ENCODE peak calls at places on chromosomes 11 and 22, in four cellular contexts. R is neuronal stem cell, K is H1, S is trophoblast cell. X is an unnamed sample.

GRCh38 chr11:70825893-70826540 is 426.4 kb downstream of the SHANK2 start:
- DNase-seq in S (no peak), K (no peak), R (peak; percentile 26), X (no peak)

GRCh38 chr22:44999231-44999630 is 10.6 kb downstream of the PHF21B start:
- DNase-seq in R (no peak), S (no peak), K (no peak), X (no peak)

GRCh38 chr11:68116126-68116525 is 5.1 kb downstream of the CHKA start:
- DNase-seq in K (no peak), S (no peak), R (no peak), X (no peak)

GRCh38 chr22:26550498-26551033 is 38.3 kb upstream of the TFIP11 start:
- DNase-seq in S (no peak), K (no peak), R (no peak), X (peak; percentile 87)

GRCh38 chr11:10818594-10818993 is 9.9 kb upstream of the EIF4G2 start:
- DNase-seq in R (no peak), K (no peak), S (no peak), X (peak; percentile 87)

GRCh38 chr11:62012451-62013265 is 45.2 kb upstream of the FTH1 start:
- DNase-seq in K (no peak), R (no peak), S (peak; percentile 53), X (peak; percentile 31)

GRCh38 chr22:44340271-44341239 is 27.8 kb upstream of the SHISAL1 start:
- DNase-seq in K (no peak), R (no peak), S (no peak), X (no peak)

GRCh38 chr11:118928870-118929495 is 3.3 kb upstream of the BCL9L start:
- DNase-seq in R (no peak), S (peak; percentile 52), K (peak; percentile 80), X (peak; percentile 88)

GRCh38 chr11:70694371-70694770 is 296.0 kb downstream of the CTTN start:
- DNase-seq in S (no peak), K (no peak), R (no peak), X (no peak)

GRCh38 chr11:113289341-113290187 is 24.8 kb upstream of the TTC12 start:
- DNase-seq in R (peak; percentile 65), S (peak; percentile 38), K (peak; percentile 86), X (peak; percentile 68)

GRCh38 chr22:27585141-27585540 is 216.4 kb downstream of the MN1 start:
- DNase-seq in K (no peak), S (no peak), R (no peak), X (no peak)

GRCh38 chr11:112485280-112485679 is 224.6 kb upstream of the PLET1 start:
- DNase-seq in R (no peak), S (no peak), K (no peak), X (no peak)

GRCh38 chr11:113059548-113059947 is 98.3 kb downstream of the NCAM1 start:
- DNase-seq in K (no peak), S (no peak), R (no peak), X (no peak)

GRCh38 chr11:19646921-19647320 is 65.7 kb upstream of the NAV2 start:
- DNase-seq in S (no peak), K (no peak), R (no peak), X (peak; percentile 93)

GRCh38 chr11:57779275-57779674 is 17.7 kb downstream of the CTNND1 start:
- DNase-seq in R (no peak), S (peak; percentile 85), K (no peak), X (peak; percentile 63)

GRCh38 chr11:57776101-57776511 is 14.5 kb downstream of the CTNND1 start:
- DNase-seq in K (no peak), R (no peak), S (peak; percentile 23), X (peak; percentile 55)

GRCh38 chr11:57776577-57776976 is 15.0 kb downstream of the CTNND1 start:
- DNase-seq in R (no peak), K (no peak), S (no peak), X (peak; percentile 4)

GRCh38 chr11:57777969-57778317 is 16.3 kb downstream of the CTNND1 start:
- DNase-seq in S (no peak), K (no peak), R (no peak), X (no peak)

DNA sequence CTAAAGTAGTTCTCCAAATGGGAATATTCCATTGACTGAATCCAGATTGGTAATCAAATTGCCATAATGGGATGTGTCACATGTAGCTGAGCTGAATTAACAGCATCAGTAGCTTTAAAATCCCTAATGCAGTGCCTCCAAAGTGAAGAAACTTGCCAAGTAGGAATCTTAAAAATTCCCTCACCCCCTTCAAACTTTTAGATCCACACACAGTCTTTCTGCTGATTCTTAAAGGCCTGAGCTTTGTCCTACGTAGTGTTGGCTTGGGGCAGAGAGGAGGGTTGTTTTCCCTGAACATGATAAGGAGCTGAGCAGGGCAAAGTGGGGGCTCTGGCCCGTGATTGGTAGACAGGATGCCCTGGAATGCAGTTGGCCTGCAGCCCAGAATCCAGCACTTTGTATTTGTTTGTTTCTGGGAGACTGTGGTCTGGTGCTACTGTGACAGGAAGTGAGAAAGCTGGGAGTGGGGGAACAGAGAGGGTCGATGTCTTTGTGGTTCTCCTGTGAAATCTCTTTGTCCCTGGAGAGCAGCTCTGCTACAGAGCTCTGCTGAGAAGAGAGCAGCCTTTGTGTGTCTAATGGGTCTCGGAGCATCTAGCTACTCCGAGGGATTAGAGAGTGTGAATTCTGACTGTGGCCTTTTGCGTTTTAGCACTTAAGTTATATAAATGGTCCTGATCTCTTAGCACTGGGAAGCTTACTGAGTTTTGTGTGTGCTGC is 16.9 kb downstream of the CTNND1 start:
- DNase-seq in K (peak; percentile 71), R (peak; percentile 87), S (no peak), X (peak; percentile 98)
- H2BK12ac ChIP-seq in K (peak overlapping the region; percentile 98), R (no peak overlapping the region), S (peak overlapping the region; percentile 77), X (peak overlapping the region; percentile 92)

GRCh38 chr11:23022854-23023253 is 162.6 kb upstream of the CCDC179 start:
- DNase-seq in S (no peak), K (no peak), R (no peak), X (no peak)
- H2AK5ac ChIP-seq in S (no peak overlapping the region), K (no peak overlapping the region), R (no peak overlapping the region), X (no peak overlapping the region)

DNA sequence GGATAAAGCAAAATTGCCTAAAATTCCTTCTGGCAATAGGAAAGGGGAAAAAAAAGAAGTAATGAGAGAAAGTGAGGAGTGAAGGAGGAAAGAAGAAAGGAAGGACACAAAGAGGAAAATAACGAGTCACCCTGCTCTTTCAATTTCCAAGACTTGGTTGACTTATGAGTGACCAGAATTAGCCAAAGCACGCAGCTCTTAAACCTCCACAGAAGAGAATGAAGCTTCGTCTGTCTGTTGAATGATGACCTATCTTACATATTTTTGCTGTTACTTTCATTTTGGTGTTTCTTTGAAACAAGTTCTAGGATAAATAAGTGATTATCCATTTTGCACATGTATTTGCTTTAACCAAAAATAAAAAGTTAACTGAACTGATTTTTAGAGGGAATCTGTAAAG is 728 bp downstream of the MMP27 start:
- DNase-seq in K (no peak), R (no peak), S (no peak), X (no peak)
- H3K4me3 ChIP-seq in K (no peak overlapping the region), R (no peak overlapping the region), S (no peak overlapping the region), X (peak overlapping the region; percentile 65)

GRCh38 chr22:35379146-35379993 is 1.5 kb upstream of the HMOX1 start:
- DNase-seq in K (no peak), S (peak; percentile 93), R (no peak), X (no peak)

GRCh38 chr22:35377735-35378134 is 3.2 kb upstream of the HMOX1 start:
- DNase-seq in R (no peak), K (no peak), S (no peak), X (no peak)

GRCh38 chr22:35378547-35379078 is 2.3 kb upstream of the HMOX1 start:
- DNase-seq in S (no peak), K (no peak), R (no peak), X (no peak)

GRCh38 chr22:35375031-35375430 is 5.9 kb upstream of the HMOX1 start:
- DNase-seq in K (no peak), R (no peak), S (no peak), X (no peak)

GRCh38 chr22:35376728-35377472 is 4.0 kb upstream of the HMOX1 start:
- DNase-seq in S (peak; percentile 97), R (peak; percentile 95), K (peak; percentile 87), X (peak; percentile 98)
- H2BK12ac ChIP-seq in S (peak overlapping the region; percentile 48), R (no peak overlapping the region), K (peak overlapping the region; percentile 99), X (peak overlapping the region; percentile 99)

GRCh38 chr11:6647282-6647679 is 8.3 kb downstream of the DCHS1 start:
- DNase-seq in K (no peak), R (no peak), S (no peak), X (peak; percentile 64)

GRCh38 chr11:6648505-6648904 is 7.1 kb downstream of the DCHS1 start:
- DNase-seq in S (no peak), K (no peak), R (no peak), X (no peak)

GRCh38 chr11:6646631-6647281 is 8.9 kb downstream of the DCHS1 start:
- DNase-seq in R (no peak), S (no peak), K (no peak), X (peak; percentile 56)

GRCh38 chr11:6646040-6646439 is 9.6 kb downstream of the DCHS1 start:
- DNase-seq in R (no peak), K (no peak), S (no peak), X (peak; percentile 91)

GRCh38 chr11:6647836-6648235 is 7.8 kb downstream of the DCHS1 start:
- DNase-seq in S (no peak), K (no peak), R (no peak), X (no peak)
- H2AK5ac ChIP-seq in S (no peak overlapping the region), K (no peak overlapping the region), R (no peak overlapping the region), X (no peak overlapping the region)

DNA sequence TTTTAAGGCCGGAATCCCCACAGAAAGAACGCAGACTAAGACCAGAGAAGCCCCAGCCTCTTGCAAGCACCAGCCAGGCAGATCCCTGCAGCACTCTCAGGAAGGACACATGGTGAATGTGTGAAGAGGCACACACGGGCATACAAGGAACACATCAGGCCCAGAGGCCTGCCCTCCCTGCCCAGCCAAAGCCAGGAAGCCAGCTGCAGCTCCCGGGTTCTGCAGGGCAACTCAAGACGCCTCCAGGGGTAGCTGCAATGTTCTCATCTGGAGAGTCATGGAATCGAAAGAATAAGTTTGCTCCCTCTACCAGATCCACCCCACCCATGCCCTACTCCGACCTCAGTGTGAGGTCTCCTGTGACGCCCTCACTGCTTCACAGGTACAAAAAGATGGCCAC is 2.3 kb downstream of the DGCR2 start:
- DNase-seq in S (no peak), R (no peak), K (no peak), X (no peak)
- H3K4me3 ChIP-seq in S (no peak overlapping the region), R (no peak overlapping the region), K (no peak overlapping the region), X (no peak overlapping the region)

GRCh38 chr22:39296535-39296934 is 22.9 kb downstream of the RPL3 start:
- DNase-seq in K (no peak), S (no peak), R (no peak), X (no peak)

GRCh38 chr22:39299829-39300178 is 19.6 kb downstream of the RPL3 start:
- DNase-seq in K (no peak), S (no peak), R (no peak), X (peak; percentile 56)

GRCh38 chr22:39297490-39298193 is 21.8 kb downstream of the RPL3 start:
- DNase-seq in K (no peak), S (no peak), R (no peak), X (peak; percentile 26)

GRCh38 chr22:39296981-39297489 is 22.4 kb downstream of the RPL3 start:
- DNase-seq in R (no peak), K (no peak), S (no peak), X (no peak)

GRCh38 chr22:39298194-39298987 is 21.0 kb downstream of the RPL3 start:
- DNase-seq in R (no peak), K (no peak), S (peak; percentile 43), X (no peak)
- H2BK12ac ChIP-seq in R (no peak overlapping the region), K (peak overlapping the region; percentile 64), S (peak overlapping the region; percentile 39), X (peak overlapping the region; percentile 74)

GRCh38 chr11:124937336-124937935 is 1.6 kb upstream of the HEPACAM start:
- DNase-seq in S (no peak), R (no peak), K (no peak), X (no peak)
- H2AK5ac ChIP-seq in S (no peak overlapping the region), R (no peak overlapping the region), K (no peak overlapping the region), X (peak overlapping the region; percentile 22)

X was measured in mesenchymal stem cell.